ENCODE peak calls at places on chromosomes 1 and 21, in seven cellular contexts. C is SK-N-SH, Y is AG09309, N is tibial artery, B is psoas muscle, H is mammary epithelial cell, A is fibroblast of lung. O is an unnamed sample.

GRCh38 chr1:110673197-110673701 is 1.5 kb downstream of the KCNA3 start:
- DNase-seq in C (peak; percentile 50), Y (no peak), N (no peak), B (no peak), H (no peak), A (no peak), O (no peak)

GRCh38 chr1:203768158-203768725 is 3.3 kb downstream of the LAX1 start:
- DNase-seq in C (no peak), Y (no peak), N (no peak), B (no peak), H (no peak), A (no peak), O (no peak)

GRCh38 chr1:37553598-37553926 is 531 bp downstream of the SNIP1 start:
- DNase-seq in C (no peak), Y (no peak), N (no peak), B (no peak), H (no peak), A (no peak), O (no peak)

GRCh38 chr1:64967381-64967780 is 1.0 kb upstream of the JAK1 start:
- DNase-seq in C (no peak), Y (no peak), N (no peak), B (no peak), H (no peak), A (no peak), O (no peak)

GRCh38 chr1:235642021-235642942 is 7.3 kb downstream of the GNG4 start:
- DNase-seq in C (peak; percentile 20), Y (no peak), N (no peak), B (no peak), H (peak; percentile 61), A (peak; percentile 51), O (peak; percentile 66)

GRCh38 chr1:52423771-52424170 is 19.4 kb downstream of the PRPF38A start:
- DNase-seq in C (no peak), Y (no peak), N (no peak), B (no peak), H (no peak), A (no peak), O (no peak)

GRCh38 chr1:9835758-9836631 is 12.2 kb upstream of the CLSTN1 start:
- DNase-seq in C (peak; percentile 54), Y (no peak), N (peak; percentile 60), B (no peak), H (peak; percentile 96), A (peak; percentile 51), O (peak; percentile 28)

GRCh38 chr1:203518541-203518940 is 24.6 kb downstream of the OPTC start:
- DNase-seq in C (no peak), Y (no peak), N (no peak), B (no peak), H (no peak), A (no peak), O (no peak)

GRCh38 chr1:231390071-231390470 is 32.0 kb downstream of the EGLN1 start:
- DNase-seq in C (no peak), Y (peak; percentile 21), N (no peak), B (no peak), H (peak; percentile 59), A (peak; percentile 20), O (peak; percentile 70)

GRCh38 chr1:218536311-218536710 is 191.2 kb downstream of the TGFB2 start:
- DNase-seq in C (no peak), Y (no peak), N (no peak), B (no peak), H (peak; percentile 42), A (no peak), O (no peak)

GRCh38 chr1:192904438-192904895 is 95.6 kb downstream of the RGS2 start:
- DNase-seq in C (no peak), Y (peak; percentile 42), N (peak; percentile 71), B (no peak), H (peak; percentile 88), A (peak; percentile 96), O (peak; percentile 98)

GRCh38 chr1:39409055-39409816 is 82.2 kb upstream of the BMP8A start:
- DNase-seq in C (peak; percentile 68), Y (no peak), N (peak; percentile 76), B (peak; percentile 37), H (peak; percentile 35), A (peak; percentile 72), O (peak; percentile 78)

GRCh38 chr1:36864182-36865079 is 169.9 kb downstream of the GRIK3 start:
- DNase-seq in C (peak; percentile 46), Y (no peak), N (no peak), B (no peak), H (no peak), A (no peak), O (no peak)

GRCh38 chr21:35189077-35189863 is 140.2 kb upstream of the RUNX1 start:
- DNase-seq in C (peak; percentile 57), Y (peak; percentile 84), N (no peak), B (peak; percentile 30), H (peak; percentile 20), A (peak; percentile 90), O (peak; percentile 96)

GRCh38 chr1:210332719-210333398 is 4.2 kb downstream of the HHAT start:
- DNase-seq in C (no peak), Y (no peak), N (no peak), B (no peak), H (peak; percentile 86), A (no peak), O (peak; percentile 36)

GRCh38 chr1:164678289-164678688 is 119.3 kb downstream of the PBX1 start:
- DNase-seq in C (no peak), Y (no peak), N (no peak), B (no peak), H (no peak), A (peak; percentile 23), O (peak; percentile 41)

GRCh38 chr1:158016651-158017335 is 23.3 kb downstream of the KIRREL1 start:
- DNase-seq in C (no peak), Y (no peak), N (no peak), B (no peak), H (peak; percentile 75), A (no peak), O (no peak)

DNA sequence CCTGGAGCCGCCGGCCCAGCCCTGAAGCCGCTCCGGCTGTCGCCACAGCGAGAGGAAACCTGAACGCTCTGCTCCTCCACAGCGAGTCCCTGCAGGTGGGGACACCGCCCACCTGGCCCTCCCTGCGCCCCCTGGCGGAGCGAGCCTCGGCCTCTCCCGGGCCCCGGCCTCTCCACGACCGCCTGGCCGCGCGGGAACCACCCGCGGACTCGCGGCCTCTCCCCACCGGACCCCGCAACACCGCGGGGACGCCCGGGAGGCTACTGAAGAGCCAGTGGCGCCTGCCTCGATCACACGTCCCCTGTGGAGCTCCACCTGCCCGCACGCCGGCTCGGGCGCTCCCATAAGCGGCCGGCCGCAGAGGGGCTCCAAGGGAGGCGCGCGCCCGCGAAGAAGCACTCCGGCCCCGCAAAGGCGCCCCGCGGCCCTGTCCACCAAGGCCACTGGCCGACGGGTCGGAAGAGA is 109.6 kb downstream of the KCNN3 start:
- DNase-seq in C (peak; percentile 91), Y (no peak), N (no peak), B (peak; percentile 45), H (peak; percentile 30), A (no peak), O (no peak)
- H3K4me3 ChIP-seq in C (peak overlapping the region; percentile 56), Y (no peak overlapping the region), N (peak overlapping the region; percentile 4), B (peak overlapping the region; percentile 50), H (peak overlapping the region; percentile 32), A (no peak overlapping the region), O (no peak overlapping the region)

GRCh38 chr21:39204134-39204533 is 20.9 kb upstream of the PSMG1 start:
- DNase-seq in C (no peak), Y (no peak), N (no peak), B (no peak), H (no peak), A (no peak), O (no peak)
- TF ChIP-seq CTCF in C (peak; percentile 31), Y (peak; percentile 11), N (no peak), B (peak; percentile 8), H (peak; percentile 27), A (peak; percentile 15), O (peak; percentile 29)

GRCh38 chr1:43269627-43270375 is at the start of gene TMEM125:
- DNase-seq in C (peak; percentile 8), Y (no peak), N (peak; percentile 31), B (no peak), H (no peak), A (no peak), O (no peak)
- H3K4me3 ChIP-seq in C (no peak within 1 kb of the TSS), Y (no peak within 1 kb of the TSS), N (no peak within 1 kb of the TSS), B (no peak within 1 kb of the TSS), H (peak within 1 kb of the TSS; percentile 3), A (no peak within 1 kb of the TSS), O (no peak within 1 kb of the TSS)

DNA sequence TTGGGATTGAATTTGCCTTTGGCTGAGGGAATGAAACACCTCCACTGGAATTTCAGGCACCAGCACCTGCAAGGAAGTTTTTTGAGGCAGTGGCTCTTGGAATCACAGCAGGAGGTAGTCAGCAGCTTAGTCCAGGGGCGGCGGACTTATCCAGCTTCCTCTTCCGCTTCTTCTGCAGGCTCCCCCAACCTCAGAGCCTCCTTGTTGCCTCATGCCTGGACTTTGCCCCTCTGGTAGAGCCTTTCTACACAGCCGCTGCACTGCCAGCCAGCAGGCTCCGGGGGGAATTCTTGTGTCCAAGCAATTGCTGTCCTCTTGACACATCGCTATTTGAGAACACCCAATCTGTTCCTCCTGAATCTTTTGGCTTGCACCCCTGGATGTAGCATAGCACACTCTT is 4.4 kb upstream of the RHEX start:
- DNase-seq in C (no peak), Y (no peak), N (no peak), B (no peak), H (no peak), A (no peak), O (no peak)
- TF ChIP-seq CTCF in C (no peak), Y (no peak), N (no peak), B (no peak), H (no peak), A (no peak), O (no peak)

DNA sequence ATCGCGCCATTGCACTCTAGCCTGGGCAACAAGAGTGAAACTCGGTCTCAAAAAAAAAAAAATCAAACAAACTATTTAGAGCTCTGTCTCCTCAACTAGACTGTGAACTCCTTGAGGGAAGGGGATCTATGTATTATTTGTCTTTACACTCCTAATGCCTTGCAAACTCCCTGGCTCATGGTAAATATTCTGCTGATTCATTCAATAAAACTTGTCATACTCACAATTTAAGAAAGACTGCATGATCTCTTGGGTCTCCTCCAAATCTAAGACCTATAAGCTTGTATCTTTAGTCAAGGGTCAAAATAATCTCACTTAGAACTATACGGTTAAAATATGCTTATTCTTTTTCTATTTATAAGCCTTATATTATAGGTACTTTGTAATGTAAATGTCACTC is 90.3 kb upstream of the NR5A2 start:
- DNase-seq in C (no peak), Y (no peak), N (no peak), B (no peak), H (no peak), A (no peak), O (no peak)
- H3K4me3 ChIP-seq in C (no peak overlapping the region), Y (no peak overlapping the region), N (no peak overlapping the region), B (no peak overlapping the region), H (no peak overlapping the region), A (no peak overlapping the region), O (no peak overlapping the region)

DNA sequence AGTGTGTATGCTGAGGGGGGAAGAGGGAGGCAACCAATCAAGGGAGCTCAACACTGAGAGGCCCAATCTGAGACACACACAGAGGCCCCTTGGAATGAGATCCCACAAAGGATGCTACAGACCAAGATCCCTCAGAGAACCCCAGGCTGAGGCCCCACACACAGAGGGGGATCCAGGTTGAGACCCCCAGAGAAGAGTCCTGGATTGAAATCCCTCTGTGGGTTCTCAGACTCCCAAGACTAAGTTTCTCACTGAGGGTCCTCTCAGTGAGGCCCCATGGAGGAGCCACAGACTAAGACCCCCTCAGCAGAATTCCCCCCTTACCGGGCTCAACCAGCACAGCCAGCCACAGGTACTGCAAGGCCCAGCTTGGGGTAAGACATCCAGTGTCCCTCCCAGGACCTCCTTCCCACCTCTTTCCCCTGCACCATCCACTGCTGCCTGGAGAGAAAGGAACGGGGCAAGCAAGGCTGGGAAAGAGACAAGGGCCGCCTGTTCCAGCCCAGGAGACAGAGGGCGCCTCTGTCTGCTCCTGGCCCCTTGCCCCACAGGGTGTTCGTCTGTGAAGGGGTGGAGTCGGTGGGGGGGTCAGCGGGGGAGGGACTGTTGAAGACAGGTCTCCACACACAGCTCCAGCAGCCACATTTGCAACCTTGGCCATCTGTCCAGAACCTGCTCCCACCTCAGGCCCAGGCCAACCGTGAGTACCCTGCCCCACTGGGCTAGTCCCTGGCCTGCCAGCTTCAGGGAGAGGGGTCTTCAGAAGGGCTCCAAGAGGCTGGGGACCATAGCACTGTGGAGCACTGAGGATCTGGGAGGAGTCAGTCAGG is at the start of gene S100A1:
- DNase-seq in C (no peak), Y (no peak), N (peak; percentile 71), B (peak; percentile 77), H (no peak), A (no peak), O (no peak)
- TF ChIP-seq CTCF in C (no peak), Y (no peak), N (no peak), B (no peak), H (no peak), A (no peak), O (no peak)

O was measured in fibroblast of mammary gland.